ENCODE peak calls at places on chromosomes 4 and X, in ten cellular contexts. One of them, this sample, is unnamed.

GRCh38 chr4:147754037-147754445 is 22.2 kb downstream of the ARHGAP10 start:
- DNase-seq in cardiac muscle cell: no peak
- DNase-seq in mucosa of descending colon: no peak
- DNase-seq in neural progenitor cell: peak; percentile 25
- DNase-seq in tibial nerve: no peak
- DNase-seq in H1: no peak
- DNase-seq in psoas muscle: no peak
- DNase-seq in ascending aorta: no peak
- DNase-seq in tibial artery: no peak
- DNase-seq in endodermal cell: no peak
- DNase-seq in this sample: peak; percentile 59

GRCh38 chr4:53748328-53748772 is 157.1 kb upstream of the LNX1 start:
- DNase-seq in ascending aorta: no peak
- DNase-seq in endodermal cell: no peak
- DNase-seq in cardiac muscle cell: no peak
- DNase-seq in tibial artery: no peak
- DNase-seq in psoas muscle: no peak
- DNase-seq in neural progenitor cell: no peak
- DNase-seq in tibial nerve: no peak
- DNase-seq in H1: no peak
- DNase-seq in mucosa of descending colon: no peak
- DNase-seq in this sample: no peak

GRCh38 chr4:165877291-165877690 is 4.3 kb downstream of the TLL1 start:
- DNase-seq in tibial artery: no peak
- DNase-seq in ascending aorta: no peak
- DNase-seq in neural progenitor cell: no peak
- DNase-seq in mucosa of descending colon: no peak
- DNase-seq in tibial nerve: no peak
- DNase-seq in psoas muscle: no peak
- DNase-seq in endodermal cell: no peak
- DNase-seq in cardiac muscle cell: no peak
- DNase-seq in H1: no peak
- DNase-seq in this sample: no peak

GRCh38 chrX:129717902-129718301 is 20.9 kb upstream of the XPNPEP2 start:
- DNase-seq in tibial artery: peak; percentile 81
- DNase-seq in tibial nerve: peak; percentile 36
- DNase-seq in cardiac muscle cell: no peak
- DNase-seq in neural progenitor cell: no peak
- DNase-seq in psoas muscle: no peak
- DNase-seq in ascending aorta: no peak
- DNase-seq in endodermal cell: peak; percentile 55
- DNase-seq in H1: no peak
- DNase-seq in mucosa of descending colon: no peak
- DNase-seq in this sample: peak; percentile 58

GRCh38 chr4:87116230-87116629 is 104.2 kb downstream of the KLHL8 start:
- DNase-seq in tibial artery: no peak
- DNase-seq in ascending aorta: no peak
- DNase-seq in endodermal cell: no peak
- DNase-seq in cardiac muscle cell: no peak
- DNase-seq in H1: no peak
- DNase-seq in psoas muscle: no peak
- DNase-seq in mucosa of descending colon: no peak
- DNase-seq in neural progenitor cell: no peak
- DNase-seq in tibial nerve: no peak
- DNase-seq in this sample: no peak

GRCh38 chr4:150578745-150579470 is 3.0 kb upstream of the MAB21L2 start:
- DNase-seq in H1: no peak
- DNase-seq in endodermal cell: peak; percentile 74
- DNase-seq in cardiac muscle cell: peak; percentile 42
- DNase-seq in neural progenitor cell: peak; percentile 74
- DNase-seq in mucosa of descending colon: no peak
- DNase-seq in tibial nerve: no peak
- DNase-seq in psoas muscle: no peak
- DNase-seq in ascending aorta: no peak
- DNase-seq in tibial artery: no peak
- DNase-seq in this sample: no peak

GRCh38 chr4:29805871-29806480 is 914.2 kb upstream of the PCDH7 start:
- DNase-seq in ascending aorta: no peak
- DNase-seq in endodermal cell: no peak
- DNase-seq in mucosa of descending colon: no peak
- DNase-seq in tibial artery: no peak
- DNase-seq in cardiac muscle cell: no peak
- DNase-seq in tibial nerve: no peak
- DNase-seq in psoas muscle: no peak
- DNase-seq in neural progenitor cell: no peak
- DNase-seq in H1: no peak
- DNase-seq in this sample: no peak

GRCh38 chr4:41496980-41497379 is 41.0 kb upstream of the LIMCH1 start:
- DNase-seq in tibial nerve: no peak
- DNase-seq in psoas muscle: no peak
- DNase-seq in cardiac muscle cell: no peak
- DNase-seq in ascending aorta: no peak
- DNase-seq in tibial artery: no peak
- DNase-seq in H1: no peak
- DNase-seq in mucosa of descending colon: no peak
- DNase-seq in neural progenitor cell: no peak
- DNase-seq in endodermal cell: no peak
- DNase-seq in this sample: no peak

GRCh38 chrX:107632291-107632690 is 4.0 kb downstream of the PRPS1 start:
- DNase-seq in endodermal cell: no peak
- DNase-seq in tibial artery: no peak
- DNase-seq in psoas muscle: no peak
- DNase-seq in cardiac muscle cell: no peak
- DNase-seq in mucosa of descending colon: no peak
- DNase-seq in ascending aorta: no peak
- DNase-seq in tibial nerve: no peak
- DNase-seq in neural progenitor cell: no peak
- DNase-seq in H1: no peak
- DNase-seq in this sample: no peak

GRCh38 chr4:169348541-169348940 is 77.8 kb upstream of the SH3RF1 start:
- DNase-seq in mucosa of descending colon: no peak
- DNase-seq in tibial nerve: no peak
- DNase-seq in neural progenitor cell: no peak
- DNase-seq in ascending aorta: no peak
- DNase-seq in cardiac muscle cell: no peak
- DNase-seq in endodermal cell: no peak
- DNase-seq in tibial artery: no peak
- DNase-seq in psoas muscle: no peak
- DNase-seq in H1: no peak
- DNase-seq in this sample: no peak

GRCh38 chr4:72076562-72076961 is 44.8 kb downstream of the NPFFR2 start:
- DNase-seq in psoas muscle: no peak
- DNase-seq in tibial artery: no peak
- DNase-seq in ascending aorta: no peak
- DNase-seq in mucosa of descending colon: no peak
- DNase-seq in tibial nerve: no peak
- DNase-seq in H1: no peak
- DNase-seq in endodermal cell: no peak
- DNase-seq in cardiac muscle cell: peak; percentile 1
- DNase-seq in neural progenitor cell: no peak
- DNase-seq in this sample: peak; percentile 29

DNA sequence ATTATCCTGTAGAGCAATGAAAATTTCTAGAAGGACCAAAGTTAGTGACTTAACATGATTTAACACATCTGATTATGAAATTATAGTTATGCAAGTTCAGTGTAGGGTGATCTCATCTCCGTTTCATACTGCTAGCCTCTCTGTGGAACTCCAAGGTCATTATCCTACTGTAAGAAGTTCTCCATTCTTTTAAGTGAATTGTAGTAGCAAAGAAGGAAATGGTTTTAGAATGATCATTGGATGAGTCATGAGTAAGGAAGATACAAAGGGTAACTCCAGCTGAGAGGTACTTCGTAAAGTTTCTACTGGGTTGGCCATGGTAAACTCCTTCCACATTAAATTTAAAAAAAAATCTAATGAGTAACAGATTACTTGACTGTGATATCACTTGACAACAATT is 215.0 kb upstream of the GIMD1 start:
- DNase-seq in psoas muscle: no peak
- DNase-seq in cardiac muscle cell: no peak
- DNase-seq in endodermal cell: no peak
- DNase-seq in neural progenitor cell: no peak
- DNase-seq in tibial nerve: no peak
- DNase-seq in H1: no peak
- DNase-seq in tibial artery: no peak
- DNase-seq in ascending aorta: no peak
- DNase-seq in mucosa of descending colon: no peak
- DNase-seq in this sample: peak; percentile 99
- H3K4me1 ChIP-seq in psoas muscle: no peaks in the 10 kb centered on the region
- H3K4me1 ChIP-seq in cardiac muscle cell: peaks cover 6% of the 10 kb centered on the region
- H3K4me1 ChIP-seq in endodermal cell: peaks cover 4% of the 10 kb centered on the region
- H3K4me1 ChIP-seq in neural progenitor cell: no peaks in the 10 kb centered on the region
- H3K4me1 ChIP-seq in tibial nerve: no peaks in the 10 kb centered on the region
- H3K4me1 ChIP-seq in H1: no peaks in the 10 kb centered on the region
- H3K4me1 ChIP-seq in tibial artery: no peaks in the 10 kb centered on the region
- H3K4me1 ChIP-seq in ascending aorta: peaks cover 23% of the 10 kb centered on the region
- H3K4me1 ChIP-seq in mucosa of descending colon: peaks cover 6% of the 10 kb centered on the region
- H3K4me1 ChIP-seq in this sample: peaks cover 49% of the 10 kb centered on the region

GRCh38 chr4:81919238-81919637 is 447.5 kb upstream of the RASGEF1B start:
- DNase-seq in cardiac muscle cell: peak; percentile 38
- DNase-seq in tibial nerve: no peak
- DNase-seq in H1: no peak
- DNase-seq in ascending aorta: no peak
- DNase-seq in mucosa of descending colon: no peak
- DNase-seq in tibial artery: no peak
- DNase-seq in psoas muscle: no peak
- DNase-seq in endodermal cell: peak; percentile 61
- DNase-seq in neural progenitor cell: peak; percentile 53
- DNase-seq in this sample: peak; percentile 15
- TF ChIP-seq CTCF in cardiac muscle cell: peak; percentile 58
- TF ChIP-seq CTCF in tibial nerve: no peak
- TF ChIP-seq CTCF in H1: peak; percentile 38
- TF ChIP-seq CTCF in ascending aorta: no peak
- TF ChIP-seq CTCF in mucosa of descending colon: no peak
- TF ChIP-seq CTCF in tibial artery: no peak
- TF ChIP-seq CTCF in psoas muscle: no peak
- TF ChIP-seq CTCF in endodermal cell: peak; percentile 76
- TF ChIP-seq CTCF in neural progenitor cell: peak; percentile 51
- TF ChIP-seq CTCF in this sample: peak; percentile 44

GRCh38 chrX:46713672-46714487 is 45.0 kb downstream of the SLC9A7 start:
- DNase-seq in ascending aorta: no peak
- DNase-seq in psoas muscle: no peak
- DNase-seq in neural progenitor cell: no peak
- DNase-seq in endodermal cell: no peak
- DNase-seq in tibial nerve: no peak
- DNase-seq in H1: no peak
- DNase-seq in tibial artery: no peak
- DNase-seq in cardiac muscle cell: no peak
- DNase-seq in mucosa of descending colon: no peak
- DNase-seq in this sample: no peak

GRCh38 chrX:46710927-46711623 is 47.8 kb downstream of the SLC9A7 start:
- DNase-seq in H1: no peak
- DNase-seq in cardiac muscle cell: no peak
- DNase-seq in tibial nerve: no peak
- DNase-seq in ascending aorta: no peak
- DNase-seq in psoas muscle: no peak
- DNase-seq in tibial artery: no peak
- DNase-seq in mucosa of descending colon: no peak
- DNase-seq in endodermal cell: no peak
- DNase-seq in neural progenitor cell: peak; percentile 17
- DNase-seq in this sample: peak; percentile 23

GRCh38 chrX:46715521-46715920 is 43.4 kb downstream of the SLC9A7 start:
- DNase-seq in endodermal cell: no peak
- DNase-seq in ascending aorta: no peak
- DNase-seq in psoas muscle: no peak
- DNase-seq in cardiac muscle cell: no peak
- DNase-seq in mucosa of descending colon: no peak
- DNase-seq in neural progenitor cell: no peak
- DNase-seq in tibial nerve: no peak
- DNase-seq in tibial artery: no peak
- DNase-seq in H1: no peak
- DNase-seq in this sample: no peak

GRCh38 chrX:46710425-46710824 is 48.5 kb downstream of the SLC9A7 start:
- DNase-seq in psoas muscle: no peak
- DNase-seq in neural progenitor cell: no peak
- DNase-seq in H1: no peak
- DNase-seq in ascending aorta: no peak
- DNase-seq in cardiac muscle cell: no peak
- DNase-seq in tibial nerve: no peak
- DNase-seq in mucosa of descending colon: no peak
- DNase-seq in endodermal cell: no peak
- DNase-seq in tibial artery: no peak
- DNase-seq in this sample: peak; percentile 95

GRCh38 chrX:46712733-46713132 is 46.2 kb downstream of the SLC9A7 start:
- DNase-seq in psoas muscle: no peak
- DNase-seq in tibial artery: no peak
- DNase-seq in endodermal cell: no peak
- DNase-seq in cardiac muscle cell: no peak
- DNase-seq in H1: no peak
- DNase-seq in mucosa of descending colon: no peak
- DNase-seq in neural progenitor cell: no peak
- DNase-seq in ascending aorta: no peak
- DNase-seq in tibial nerve: no peak
- DNase-seq in this sample: no peak
- H3K4me1 ChIP-seq in psoas muscle: no peaks in the 10 kb centered on the region
- H3K4me1 ChIP-seq in tibial artery: no peaks in the 10 kb centered on the region
- H3K4me1 ChIP-seq in endodermal cell: no peaks in the 10 kb centered on the region
- H3K4me1 ChIP-seq in cardiac muscle cell: no peaks in the 10 kb centered on the region
- H3K4me1 ChIP-seq in H1: no peaks in the 10 kb centered on the region
- H3K4me1 ChIP-seq in mucosa of descending colon: no peaks in the 10 kb centered on the region
- H3K4me1 ChIP-seq in neural progenitor cell: no peaks in the 10 kb centered on the region
- H3K4me1 ChIP-seq in ascending aorta: no peaks in the 10 kb centered on the region
- H3K4me1 ChIP-seq in tibial nerve: no peaks in the 10 kb centered on the region
- H3K4me1 ChIP-seq in this sample: peaks cover 16% of the 10 kb centered on the region

GRCh38 chr4:138688531-138689181 is 326.9 kb upstream of the NOCT start:
- DNase-seq in neural progenitor cell: no peak
- DNase-seq in ascending aorta: no peak
- DNase-seq in psoas muscle: no peak
- DNase-seq in mucosa of descending colon: no peak
- DNase-seq in endodermal cell: no peak
- DNase-seq in tibial nerve: no peak
- DNase-seq in cardiac muscle cell: no peak
- DNase-seq in H1: no peak
- DNase-seq in tibial artery: no peak
- DNase-seq in this sample: no peak

GRCh38 chr4:138686078-138686477 is 329.5 kb upstream of the NOCT start:
- DNase-seq in ascending aorta: no peak
- DNase-seq in cardiac muscle cell: no peak
- DNase-seq in tibial nerve: no peak
- DNase-seq in neural progenitor cell: no peak
- DNase-seq in psoas muscle: no peak
- DNase-seq in mucosa of descending colon: no peak
- DNase-seq in endodermal cell: no peak
- DNase-seq in tibial artery: no peak
- DNase-seq in H1: no peak
- DNase-seq in this sample: no peak

GRCh38 chr4:138689182-138689546 is 326.4 kb upstream of the NOCT start:
- DNase-seq in ascending aorta: no peak
- DNase-seq in cardiac muscle cell: no peak
- DNase-seq in psoas muscle: no peak
- DNase-seq in endodermal cell: no peak
- DNase-seq in H1: no peak
- DNase-seq in mucosa of descending colon: no peak
- DNase-seq in tibial artery: no peak
- DNase-seq in tibial nerve: no peak
- DNase-seq in neural progenitor cell: no peak
- DNase-seq in this sample: no peak

DNA sequence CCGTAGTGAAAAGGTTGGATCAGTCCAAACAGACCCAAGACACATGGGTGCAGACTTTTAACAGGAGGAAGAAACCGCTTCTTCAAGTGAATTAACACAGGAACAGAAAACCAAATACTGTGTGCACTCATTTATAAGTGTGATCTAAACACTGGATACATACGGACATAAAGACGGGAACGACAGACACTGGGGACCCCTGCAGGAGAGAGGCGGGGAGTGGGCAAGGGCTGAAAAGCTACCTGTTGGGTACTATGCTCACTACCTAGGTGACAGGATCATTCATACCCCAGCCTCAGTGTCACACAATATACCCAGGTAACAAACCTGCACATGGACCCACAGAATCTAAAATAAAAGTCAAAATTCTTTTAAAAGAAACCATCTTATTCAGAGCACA is 326.0 kb upstream of the NOCT start:
- DNase-seq in cardiac muscle cell: no peak
- DNase-seq in mucosa of descending colon: no peak
- DNase-seq in tibial artery: no peak
- DNase-seq in ascending aorta: no peak
- DNase-seq in psoas muscle: no peak
- DNase-seq in endodermal cell: no peak
- DNase-seq in H1: no peak
- DNase-seq in tibial nerve: no peak
- DNase-seq in neural progenitor cell: no peak
- DNase-seq in this sample: no peak
- TF ChIP-seq CTCF in cardiac muscle cell: no peak
- TF ChIP-seq CTCF in mucosa of descending colon: no peak
- TF ChIP-seq CTCF in tibial artery: no peak
- TF ChIP-seq CTCF in ascending aorta: no peak
- TF ChIP-seq CTCF in psoas muscle: no peak
- TF ChIP-seq CTCF in endodermal cell: peak; percentile 40
- TF ChIP-seq CTCF in H1: peak; percentile 19
- TF ChIP-seq CTCF in tibial nerve: no peak
- TF ChIP-seq CTCF in neural progenitor cell: no peak
- TF ChIP-seq CTCF in this sample: no peak